ENCODE peak calls at places on chromosomes 4 and X, in eight cellular contexts. One of them, this sample, is unnamed.

GRCh38 chrX:49192722-49193328 is 6.7 kb upstream of the PRICKLE3 start:
- DNase-seq in fibroblast of the aortic adventitia: peak; percentile 43
- DNase-seq in cardiac fibroblast: peak; percentile 54
- DNase-seq in NB4: peak; percentile 73
- DNase-seq in glutamatergic neuron: peak; percentile 51
- DNase-seq in heart right ventricle: no peak
- DNase-seq in osteocyte: no peak
- DNase-seq in tibial nerve: no peak
- DNase-seq in this sample: peak; percentile 49

GRCh38 chr4:173211838-173212237 is 43.2 kb downstream of the GALNT7 start:
- DNase-seq in glutamatergic neuron: no peak
- DNase-seq in cardiac fibroblast: peak; percentile 69
- DNase-seq in fibroblast of the aortic adventitia: peak; percentile 55
- DNase-seq in osteocyte: no peak
- DNase-seq in NB4: peak; percentile 45
- DNase-seq in tibial nerve: no peak
- DNase-seq in heart right ventricle: no peak
- DNase-seq in this sample: no peak

GRCh38 chr4:100880012-100880411 is 362.2 kb upstream of the EMCN start:
- DNase-seq in cardiac fibroblast: no peak
- DNase-seq in osteocyte: no peak
- DNase-seq in tibial nerve: no peak
- DNase-seq in NB4: no peak
- DNase-seq in glutamatergic neuron: no peak
- DNase-seq in heart right ventricle: no peak
- DNase-seq in fibroblast of the aortic adventitia: peak; percentile 8
- DNase-seq in this sample: no peak

GRCh38 chrX:9671998-9672397 is 93.6 kb downstream of the GPR143 start:
- DNase-seq in osteocyte: no peak
- DNase-seq in glutamatergic neuron: no peak
- DNase-seq in fibroblast of the aortic adventitia: no peak
- DNase-seq in heart right ventricle: no peak
- DNase-seq in tibial nerve: no peak
- DNase-seq in NB4: no peak
- DNase-seq in cardiac fibroblast: no peak
- DNase-seq in this sample: no peak

GRCh38 chr4:80566203-80566872 is 230.8 kb downstream of the CFAP299 start:
- DNase-seq in NB4: no peak
- DNase-seq in tibial nerve: no peak
- DNase-seq in osteocyte: no peak
- DNase-seq in heart right ventricle: no peak
- DNase-seq in glutamatergic neuron: no peak
- DNase-seq in fibroblast of the aortic adventitia: no peak
- DNase-seq in cardiac fibroblast: no peak
- DNase-seq in this sample: peak; percentile 23

GRCh38 chrX:154486396-154487207 is at the start of gene UBL4A:
- DNase-seq in fibroblast of the aortic adventitia: peak; percentile 15
- DNase-seq in heart right ventricle: peak; percentile 65
- DNase-seq in tibial nerve: no peak
- DNase-seq in osteocyte: peak; percentile 86
- DNase-seq in glutamatergic neuron: peak; percentile 55
- DNase-seq in NB4: peak; percentile 75
- DNase-seq in cardiac fibroblast: peak; percentile 36
- DNase-seq in this sample: peak; percentile 62

GRCh38 chrX:47030339-47030738 is 47.9 kb upstream of the RGN start:
- DNase-seq in tibial nerve: no peak
- DNase-seq in glutamatergic neuron: no peak
- DNase-seq in fibroblast of the aortic adventitia: peak; percentile 84
- DNase-seq in NB4: peak; percentile 67
- DNase-seq in cardiac fibroblast: peak; percentile 83
- DNase-seq in osteocyte: no peak
- DNase-seq in heart right ventricle: no peak
- DNase-seq in this sample: peak; percentile 73

GRCh38 chr4:53943345-53944085 is 120.9 kb downstream of the CHIC2 start:
- DNase-seq in NB4: peak; percentile 17
- DNase-seq in tibial nerve: no peak
- DNase-seq in fibroblast of the aortic adventitia: peak; percentile 85
- DNase-seq in glutamatergic neuron: no peak
- DNase-seq in heart right ventricle: no peak
- DNase-seq in osteocyte: no peak
- DNase-seq in cardiac fibroblast: peak; percentile 82
- DNase-seq in this sample: no peak

GRCh38 chr4:47490550-47490949 is 5.5 kb downstream of the ATP10D start:
- DNase-seq in osteocyte: no peak
- DNase-seq in fibroblast of the aortic adventitia: peak; percentile 40
- DNase-seq in glutamatergic neuron: peak; percentile 27
- DNase-seq in cardiac fibroblast: peak; percentile 71
- DNase-seq in tibial nerve: no peak
- DNase-seq in heart right ventricle: no peak
- DNase-seq in NB4: peak; percentile 48
- DNase-seq in this sample: peak; percentile 56

GRCh38 chr4:183256756-183257385 is 63.2 kb downstream of the CLDN22 start:
- DNase-seq in cardiac fibroblast: peak; percentile 69
- DNase-seq in NB4: peak; percentile 63
- DNase-seq in osteocyte: no peak
- DNase-seq in fibroblast of the aortic adventitia: peak; percentile 58
- DNase-seq in heart right ventricle: peak; percentile 59
- DNase-seq in tibial nerve: no peak
- DNase-seq in glutamatergic neuron: peak; percentile 76
- DNase-seq in this sample: peak; percentile 35

GRCh38 chrX:37331546-37331945 is 17.6 kb upstream of the PRRG1 start:
- DNase-seq in osteocyte: no peak
- DNase-seq in NB4: no peak
- DNase-seq in heart right ventricle: no peak
- DNase-seq in glutamatergic neuron: no peak
- DNase-seq in fibroblast of the aortic adventitia: no peak
- DNase-seq in cardiac fibroblast: no peak
- DNase-seq in tibial nerve: no peak
- DNase-seq in this sample: no peak

GRCh38 chrX:128975716-128976115 is 547.6 kb downstream of the SMARCA1 start:
- DNase-seq in glutamatergic neuron: peak; percentile 71
- DNase-seq in osteocyte: no peak
- DNase-seq in tibial nerve: no peak
- DNase-seq in cardiac fibroblast: peak; percentile 3
- DNase-seq in NB4: peak; percentile 33
- DNase-seq in fibroblast of the aortic adventitia: no peak
- DNase-seq in heart right ventricle: no peak
- DNase-seq in this sample: peak; percentile 11

GRCh38 chr4:8866828-8867623 is 4.6 kb downstream of the HMX1 start:
- DNase-seq in NB4: no peak
- DNase-seq in glutamatergic neuron: no peak
- DNase-seq in tibial nerve: no peak
- DNase-seq in heart right ventricle: no peak
- DNase-seq in fibroblast of the aortic adventitia: no peak
- DNase-seq in cardiac fibroblast: no peak
- DNase-seq in osteocyte: no peak
- DNase-seq in this sample: no peak

GRCh38 chr4:137238456-137238855 is 293.8 kb downstream of the PCDH18 start:
- DNase-seq in osteocyte: no peak
- DNase-seq in NB4: no peak
- DNase-seq in heart right ventricle: no peak
- DNase-seq in tibial nerve: no peak
- DNase-seq in cardiac fibroblast: no peak
- DNase-seq in fibroblast of the aortic adventitia: no peak
- DNase-seq in glutamatergic neuron: no peak
- DNase-seq in this sample: no peak

GRCh38 chrX:29071525-29071924 is 484.3 kb downstream of the IL1RAPL1 start:
- DNase-seq in glutamatergic neuron: no peak
- DNase-seq in NB4: no peak
- DNase-seq in osteocyte: no peak
- DNase-seq in tibial nerve: no peak
- DNase-seq in fibroblast of the aortic adventitia: peak; percentile 75
- DNase-seq in heart right ventricle: no peak
- DNase-seq in cardiac fibroblast: peak; percentile 1
- DNase-seq in this sample: no peak

GRCh38 chr4:6115342-6115741 is 85.0 kb downstream of the JAKMIP1 start:
- DNase-seq in glutamatergic neuron: no peak
- DNase-seq in tibial nerve: no peak
- DNase-seq in osteocyte: no peak
- DNase-seq in heart right ventricle: no peak
- DNase-seq in fibroblast of the aortic adventitia: no peak
- DNase-seq in NB4: no peak
- DNase-seq in cardiac fibroblast: no peak
- DNase-seq in this sample: no peak

GRCh38 chrX:148333989-148334388 is 166.4 kb upstream of the AFF2 start:
- DNase-seq in tibial nerve: no peak
- DNase-seq in fibroblast of the aortic adventitia: no peak
- DNase-seq in NB4: no peak
- DNase-seq in cardiac fibroblast: no peak
- DNase-seq in heart right ventricle: no peak
- DNase-seq in glutamatergic neuron: no peak
- DNase-seq in osteocyte: no peak
- DNase-seq in this sample: peak; percentile 61

GRCh38 chrX:22165732-22166457 is 106.8 kb upstream of the CBLL2 start:
- DNase-seq in osteocyte: no peak
- DNase-seq in heart right ventricle: no peak
- DNase-seq in cardiac fibroblast: peak; percentile 26
- DNase-seq in fibroblast of the aortic adventitia: peak; percentile 68
- DNase-seq in tibial nerve: no peak
- DNase-seq in NB4: no peak
- DNase-seq in glutamatergic neuron: no peak
- DNase-seq in this sample: no peak

GRCh38 chrX:46994096-46994495 is 81.9 kb downstream of the JADE3 start:
- DNase-seq in heart right ventricle: no peak
- DNase-seq in glutamatergic neuron: peak; percentile 14
- DNase-seq in cardiac fibroblast: peak; percentile 3
- DNase-seq in fibroblast of the aortic adventitia: peak; percentile 3
- DNase-seq in tibial nerve: no peak
- DNase-seq in NB4: no peak
- DNase-seq in osteocyte: no peak
- DNase-seq in this sample: no peak

GRCh38 chrX:148269513-148269912 is 230.9 kb upstream of the AFF2 start:
- DNase-seq in glutamatergic neuron: no peak
- DNase-seq in osteocyte: no peak
- DNase-seq in heart right ventricle: no peak
- DNase-seq in cardiac fibroblast: no peak
- DNase-seq in fibroblast of the aortic adventitia: no peak
- DNase-seq in tibial nerve: no peak
- DNase-seq in NB4: peak; percentile 74
- DNase-seq in this sample: no peak

GRCh38 chrX:17736856-17737706 is at the start of gene SCML1:
- DNase-seq in osteocyte: peak; percentile 98
- DNase-seq in cardiac fibroblast: peak; percentile 97
- DNase-seq in fibroblast of the aortic adventitia: peak; percentile 97
- DNase-seq in tibial nerve: peak; percentile 95
- DNase-seq in glutamatergic neuron: peak; percentile 93
- DNase-seq in heart right ventricle: peak; percentile 96
- DNase-seq in NB4: no peak
- DNase-seq in this sample: no peak

GRCh38 chr4:15144249-15144966 is 142.1 kb downstream of the CPEB2 start:
- DNase-seq in fibroblast of the aortic adventitia: no peak
- DNase-seq in tibial nerve: no peak
- DNase-seq in cardiac fibroblast: peak; percentile 28
- DNase-seq in glutamatergic neuron: no peak
- DNase-seq in heart right ventricle: no peak
- DNase-seq in osteocyte: no peak
- DNase-seq in NB4: no peak
- DNase-seq in this sample: no peak
- TF ChIP-seq CTCF in fibroblast of the aortic adventitia: no peak
- TF ChIP-seq CTCF in tibial nerve: no peak
- TF ChIP-seq CTCF in cardiac fibroblast: peak; percentile 3
- TF ChIP-seq CTCF in glutamatergic neuron: no peak
- TF ChIP-seq CTCF in heart right ventricle: peak; percentile 41
- TF ChIP-seq CTCF in osteocyte: peak; percentile 34
- TF ChIP-seq CTCF in NB4: no peak
- TF ChIP-seq CTCF in this sample: no peak

GRCh38 chr4:103204114-103204513 is 6.0 kb upstream of the CENPE start:
- DNase-seq in NB4: peak; percentile 20
- DNase-seq in fibroblast of the aortic adventitia: peak; percentile 43
- DNase-seq in cardiac fibroblast: peak; percentile 37
- DNase-seq in glutamatergic neuron: no peak
- DNase-seq in osteocyte: no peak
- DNase-seq in heart right ventricle: no peak
- DNase-seq in tibial nerve: no peak
- DNase-seq in this sample: peak; percentile 7
- TF ChIP-seq CTCF in NB4: no peak
- TF ChIP-seq CTCF in fibroblast of the aortic adventitia: peak; percentile 45
- TF ChIP-seq CTCF in cardiac fibroblast: peak; percentile 22
- TF ChIP-seq CTCF in glutamatergic neuron: no peak
- TF ChIP-seq CTCF in osteocyte: peak; percentile 51
- TF ChIP-seq CTCF in heart right ventricle: peak; percentile 28
- TF ChIP-seq CTCF in tibial nerve: no peak
- TF ChIP-seq CTCF in this sample: peak; percentile 64

DNA sequence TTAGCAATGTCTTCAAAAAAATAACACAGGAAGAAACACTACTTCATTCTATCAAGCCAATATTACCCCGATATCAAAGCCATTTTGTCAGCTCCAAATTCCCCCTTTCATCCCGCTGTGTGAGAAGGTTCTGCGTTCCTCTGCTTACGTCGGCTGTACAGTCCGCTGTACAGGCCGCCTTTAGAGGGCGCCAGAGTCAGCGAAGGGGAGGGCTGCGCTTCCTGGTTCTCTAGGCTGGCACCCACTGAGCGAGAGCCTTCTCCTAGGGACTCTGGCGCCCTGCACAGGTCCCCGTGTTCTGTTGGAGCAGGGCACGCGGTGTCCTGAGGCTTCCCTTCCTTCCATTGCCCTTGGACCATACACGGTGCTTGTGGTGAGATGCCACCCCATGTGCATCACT is 25.3 kb upstream of the CT45A1 start:
- DNase-seq in fibroblast of the aortic adventitia: no peak
- DNase-seq in cardiac fibroblast: no peak
- DNase-seq in NB4: peak; percentile 7
- DNase-seq in osteocyte: no peak
- DNase-seq in heart right ventricle: no peak
- DNase-seq in tibial nerve: no peak
- DNase-seq in glutamatergic neuron: peak; percentile 34
- DNase-seq in this sample: no peak
- TF ChIP-seq CTCF in fibroblast of the aortic adventitia: no peak
- TF ChIP-seq CTCF in cardiac fibroblast: peak; percentile 10
- TF ChIP-seq CTCF in NB4: peak; percentile 26
- TF ChIP-seq CTCF in osteocyte: no peak
- TF ChIP-seq CTCF in heart right ventricle: no peak
- TF ChIP-seq CTCF in tibial nerve: no peak
- TF ChIP-seq CTCF in glutamatergic neuron: no peak
- TF ChIP-seq CTCF in this sample: peak; percentile 47

GRCh38 chr4:107740381-107740780 is 20.3 kb upstream of the PAPSS1 start:
- DNase-seq in heart right ventricle: no peak
- DNase-seq in osteocyte: no peak
- DNase-seq in fibroblast of the aortic adventitia: no peak
- DNase-seq in glutamatergic neuron: no peak
- DNase-seq in cardiac fibroblast: peak; percentile 45
- DNase-seq in tibial nerve: no peak
- DNase-seq in NB4: peak; percentile 18
- DNase-seq in this sample: peak; percentile 37

GRCh38 chr4:107734120-107734519 is 14.1 kb upstream of the PAPSS1 start:
- DNase-seq in heart right ventricle: no peak
- DNase-seq in osteocyte: no peak
- DNase-seq in NB4: peak; percentile 20
- DNase-seq in cardiac fibroblast: no peak
- DNase-seq in fibroblast of the aortic adventitia: no peak
- DNase-seq in tibial nerve: no peak
- DNase-seq in glutamatergic neuron: no peak
- DNase-seq in this sample: peak; percentile 31

GRCh38 chr4:107736924-107737448 is 17.0 kb upstream of the PAPSS1 start:
- DNase-seq in osteocyte: no peak
- DNase-seq in fibroblast of the aortic adventitia: peak; percentile 76
- DNase-seq in glutamatergic neuron: peak; percentile 67
- DNase-seq in heart right ventricle: no peak
- DNase-seq in cardiac fibroblast: peak; percentile 65
- DNase-seq in NB4: peak; percentile 68
- DNase-seq in tibial nerve: no peak
- DNase-seq in this sample: peak; percentile 63

GRCh38 chr4:107736037-107736436 is 16.0 kb upstream of the PAPSS1 start:
- DNase-seq in cardiac fibroblast: no peak
- DNase-seq in heart right ventricle: no peak
- DNase-seq in fibroblast of the aortic adventitia: no peak
- DNase-seq in osteocyte: no peak
- DNase-seq in tibial nerve: no peak
- DNase-seq in NB4: no peak
- DNase-seq in glutamatergic neuron: no peak
- DNase-seq in this sample: no peak

GRCh38 chr4:107737470-107737869 is 17.4 kb upstream of the PAPSS1 start:
- DNase-seq in osteocyte: no peak
- DNase-seq in glutamatergic neuron: no peak
- DNase-seq in tibial nerve: no peak
- DNase-seq in heart right ventricle: no peak
- DNase-seq in cardiac fibroblast: no peak
- DNase-seq in NB4: no peak
- DNase-seq in fibroblast of the aortic adventitia: no peak
- DNase-seq in this sample: no peak
- TF ChIP-seq CTCF in osteocyte: no peak
- TF ChIP-seq CTCF in glutamatergic neuron: no peak
- TF ChIP-seq CTCF in tibial nerve: no peak
- TF ChIP-seq CTCF in heart right ventricle: no peak
- TF ChIP-seq CTCF in cardiac fibroblast: no peak
- TF ChIP-seq CTCF in NB4: no peak
- TF ChIP-seq CTCF in fibroblast of the aortic adventitia: no peak
- TF ChIP-seq CTCF in this sample: no peak